ENCODE peak calls at places on chromosome 18, in eight cellular contexts. C is cardiac fibroblast, V is GM23338, K is heart left ventricle, W is esophagus squamous epithelium, U is nephron progenitor cell, F is cardiac muscle cell, T is mammary epithelial cell. N is an unnamed sample.

GRCh38 chr18:30915336-30915988 is 127.1 kb downstream of the DSC3 start:
- DNase-seq in C (no peak), V (no peak), K (no peak), W (no peak), U (no peak), F (no peak), T (no peak), N (no peak)

GRCh38 chr18:55650363-55650870 is 62.4 kb upstream of the TCF4 start:
- DNase-seq in C (no peak), V (no peak), K (no peak), W (no peak), U (no peak), F (no peak), T (peak; percentile 37), N (no peak)

GRCh38 chr18:72871091-72871490 is 3.3 kb upstream of the NETO1 start:
- DNase-seq in C (peak; percentile 36), V (no peak), K (no peak), W (no peak), U (no peak), F (no peak), T (peak; percentile 68), N (no peak)

GRCh38 chr18:23134780-23135678 is at the start of gene CABLES1:
- DNase-seq in C (peak; percentile 66), V (peak; percentile 69), K (peak; percentile 60), W (no peak), U (peak; percentile 71), F (peak; percentile 69), T (peak; percentile 30), N (peak; percentile 43)

GRCh38 chr18:56538756-56539155 is 99.6 kb downstream of the TXNL1 start:
- DNase-seq in C (no peak), V (no peak), K (no peak), W (no peak), U (no peak), F (no peak), T (peak; percentile 26), N (no peak)

GRCh38 chr18:23528580-23529472 is 25.5 kb downstream of the RMC1 start:
- DNase-seq in C (peak; percentile 63), V (no peak), K (no peak), W (no peak), U (no peak), F (no peak), T (peak; percentile 43), N (no peak)

GRCh38 chr18:41226186-41226585 is 728.8 kb upstream of the PIK3C3 start:
- DNase-seq in C (peak; percentile 93), V (no peak), K (no peak), W (no peak), U (no peak), F (no peak), T (peak; percentile 70), N (no peak)

GRCh38 chr18:62187543-62188378 is 706 bp downstream of the RELCH start:
- DNase-seq in C (peak; percentile 32), V (peak; percentile 68), K (peak; percentile 12), W (no peak), U (peak; percentile 55), F (peak; percentile 77), T (peak; percentile 33), N (no peak)

GRCh38 chr18:2776596-2776995 is 70.2 kb upstream of the EMILIN2 start:
- DNase-seq in C (no peak), V (no peak), K (no peak), W (no peak), U (no peak), F (no peak), T (no peak), N (no peak)

GRCh38 chr18:23981369-23981768 is 33.2 kb upstream of the TTC39C start:
- DNase-seq in C (no peak), V (no peak), K (no peak), W (no peak), U (peak; percentile 25), F (peak; percentile 28), T (no peak), N (no peak)

GRCh38 chr18:38867680-38868079 is 1302.1 kb upstream of the CELF4 start:
- DNase-seq in C (no peak), V (peak; percentile 34), K (no peak), W (no peak), U (no peak), F (no peak), T (no peak), N (no peak)
- TF ChIP-seq CTCF in C (no peak), V (peak; percentile 63), K (no peak), W (no peak), U (no peak), F (no peak), T (no peak), N (no peak)

GRCh38 chr18:52510139-52510538 is 170.1 kb downstream of the DCC start:
- DNase-seq in C (no peak), V (peak; percentile 5), K (no peak), W (no peak), U (peak; percentile 8), F (no peak), T (no peak), N (no peak)
- TF ChIP-seq CTCF in C (no peak), V (no peak), K (no peak), W (no peak), U (no peak), F (no peak), T (no peak), N (no peak)

GRCh38 chr18:48951448-48952286 is 902 bp upstream of the SMAD7 start:
- DNase-seq in C (peak; percentile 95), V (peak; percentile 93), K (peak; percentile 91), W (peak; percentile 42), U (peak; percentile 78), F (peak; percentile 93), T (peak; percentile 87), N (peak; percentile 60)
- TF ChIP-seq CTCF in C (no peak), V (no peak), K (no peak), W (peak; percentile 58), U (no peak), F (peak; percentile 24), T (no peak), N (peak; percentile 56)

GRCh38 chr18:50281295-50281971 is at the start of gene MBD1:
- DNase-seq in C (peak; percentile 100), V (peak; percentile 95), K (peak; percentile 97), W (peak; percentile 98), U (peak; percentile 95), F (peak; percentile 99), T (peak; percentile 98), N (peak; percentile 87)
- TF ChIP-seq CTCF in C (peak; percentile 10), V (no peak), K (no peak), W (peak; percentile 52), U (no peak), F (peak; percentile 23), T (no peak), N (no peak)

N was measured in neural crest cell.